ENCODE peak calls at places on chromosomes 16 and 17, in seven cellular contexts. G is activated T-helper 1 cell treated with Interleukin-2 at 50 U/mL for 16 hours, V is NCI-H2171 treated with DMSO at 0.1 percent for 48 hours, T is RCC 7860, Q is MM.1S, P is nephron progenitor cell, L is smooth muscle cell of the brain vasculature. Y is an unnamed sample.

GRCh38 chr17:5745091-5745820 is 160.9 kb upstream of the NLRP1 start:
- DNase-seq in G (no peak), T (no peak), L (no peak), Q (no peak), P (no peak), V (no peak), Y (no peak)

GRCh38 chr17:60629120-60629519 is 29.1 kb downstream of the PPM1D start:
- DNase-seq in L (no peak), P (no peak), Q (no peak), T (no peak), V (no peak), G (no peak), Y (no peak)

GRCh38 chr17:77609553-77610517 is 348.7 kb upstream of the TNRC6C start:
- DNase-seq in P (no peak), G (peak), L (no peak), V (no peak), T (no peak), Q (peak), Y (no peak)

GRCh38 chr16:89330177-89330856 is 112.8 kb downstream of the ZNF778 start:
- DNase-seq in L (no peak), T (peak), Q (no peak), P (no peak), G (peak), V (peak), Y (no peak)

GRCh38 chr16:79597277-79597676 is 3.3 kb downstream of the MAF start:
- DNase-seq in Q (no peak), G (no peak), L (no peak), P (no peak), T (no peak), V (no peak), Y (no peak)

GRCh38 chr16:2720063-2720455 is at the start of gene PRSS27:
- DNase-seq in P (no peak), T (no peak), G (no peak), V (no peak), L (no peak), Q (no peak), Y (no peak)

GRCh38 chr16:23524001-23524400 is 13.7 kb upstream of the GGA2 start:
- DNase-seq in P (no peak), L (no peak), V (no peak), T (no peak), G (no peak), Q (no peak), Y (no peak)

GRCh38 chr17:39679521-39680192 is 8.2 kb downstream of the PGAP3 start:
- DNase-seq in V (no peak), P (no peak), L (no peak), G (peak), Q (no peak), T (no peak), Y (no peak)

GRCh38 chr16:11410382-11411058 is 65.3 kb downstream of the RMI2 start:
- DNase-seq in L (no peak), G (no peak), T (no peak), V (peak), Q (no peak), P (no peak), Y (no peak)

GRCh38 chr16:23296994-23297393 is 5.1 kb upstream of the SCNN1B start:
- DNase-seq in T (no peak), L (no peak), Q (peak), G (no peak), V (peak), P (no peak), Y (no peak)

GRCh38 chr16:4212934-4213296 is 29.0 kb downstream of the SRL start:
- DNase-seq in P (no peak), Q (no peak), V (no peak), G (no peak), T (peak), L (no peak), Y (no peak)

GRCh38 chr16:56257666-56258359 is 66.5 kb downstream of the GNAO1 start:
- DNase-seq in Q (no peak), L (no peak), G (no peak), T (no peak), V (peak), P (no peak), Y (no peak)